ENCODE peak calls at places on chromosomes 6 and 20, in ten cellular contexts. M is lung; W is CD8-positive, alpha-beta T cell; Z is progenitor cell of endocrine pancreas; K is AG04449; P is AG09309; A is fibroblast of pulmonary artery; U is sigmoid colon; R is Peyer's patch; X is astrocyte of the cerebellum. H is an unnamed sample.

GRCh38 chr6:56555438-56555872 is 87.2 kb downstream of the DST start:
- DNase-seq in M (no peak), W (no peak), Z (no peak), K (no peak), P (no peak), A (peak; percentile 81), U (peak; percentile 66), R (no peak), X (no peak), H (no peak)

GRCh38 chr6:135256866-135257265 is 75.8 kb downstream of the MYB start:
- DNase-seq in M (no peak), W (no peak), Z (no peak), K (no peak), P (no peak), A (no peak), U (no peak), R (no peak), X (no peak), H (no peak)

GRCh38 chr20:19375301-19375885 is 163.0 kb downstream of the SLC24A3 start:
- DNase-seq in M (no peak), W (no peak), Z (no peak), K (no peak), P (no peak), A (no peak), U (no peak), R (no peak), X (no peak), H (no peak)

GRCh38 chr20:6944292-6944691 is 176.8 kb downstream of the BMP2 start:
- DNase-seq in M (no peak), W (no peak), Z (no peak), K (no peak), P (no peak), A (no peak), U (no peak), R (no peak), X (no peak), H (no peak)

GRCh38 chr6:5657684-5658429 is 348.9 kb downstream of the NRN1 start:
- DNase-seq in M (no peak), W (no peak), Z (no peak), K (no peak), P (peak; percentile 64), A (no peak), U (no peak), R (no peak), X (no peak), H (no peak)

GRCh38 chr6:99093781-99094180 is 146.0 kb upstream of the FBXL4 start:
- DNase-seq in M (no peak), W (no peak), Z (no peak), K (no peak), P (no peak), A (no peak), U (no peak), R (no peak), X (no peak), H (no peak)

GRCh38 chr6:147603392-147604081 is 95.0 kb downstream of the SAMD5 start:
- DNase-seq in M (no peak), W (no peak), Z (no peak), K (no peak), P (no peak), A (no peak), U (no peak), R (no peak), X (no peak), H (no peak)

GRCh38 chr20:5630071-5630470 is 120.1 kb upstream of the SHLD1 start:
- DNase-seq in M (no peak), W (no peak), Z (no peak), K (no peak), P (no peak), A (no peak), U (no peak), R (no peak), X (no peak), H (no peak)

GRCh38 chr6:147207851-147208754 is 3.9 kb downstream of the STXBP5 start:
- DNase-seq in M (no peak), W (no peak), Z (no peak), K (no peak), P (no peak), A (no peak), U (no peak), R (no peak), X (no peak), H (no peak)

GRCh38 chr20:1629321-1629720 is 9.5 kb upstream of the SIRPB1 start:
- DNase-seq in M (no peak), W (no peak), Z (no peak), K (no peak), P (no peak), A (no peak), U (no peak), R (no peak), X (no peak), H (no peak)

GRCh38 chr6:24821860-24822444 is 23.2 kb upstream of the ARMH2 start:
- DNase-seq in M (no peak), W (no peak), Z (no peak), K (no peak), P (no peak), A (no peak), U (no peak), R (no peak), X (no peak), H (no peak)

GRCh38 chr6:105199711-105200110 is 19.9 kb upstream of the POPDC3 start:
- DNase-seq in M (no peak), W (no peak), Z (no peak), K (no peak), P (no peak), A (no peak), U (no peak), R (no peak), X (no peak), H (no peak)

GRCh38 chr6:64703922-64704321 is 1003.1 kb downstream of the EYS start:
- DNase-seq in M (no peak), W (no peak), Z (no peak), K (no peak), P (no peak), A (no peak), U (no peak), R (no peak), X (no peak), H (no peak)

GRCh38 chr20:31721408-31722332 is 998 bp downstream of the BCL2L1 start:
- DNase-seq in M (no peak), W (no peak), Z (no peak), K (no peak), P (no peak), A (no peak), U (no peak), R (no peak), X (no peak), H (no peak)

GRCh38 chr20:31722388-31723281 is at the start of gene BCL2L1:
- DNase-seq in M (peak; percentile 89), W (peak; percentile 57), Z (peak; percentile 84), K (no peak), P (no peak), A (peak; percentile 87), U (peak; percentile 94), R (peak; percentile 66), X (no peak), H (no peak)

GRCh38 chr20:31719644-31720485 is 2.8 kb downstream of the BCL2L1 start:
- DNase-seq in M (peak; percentile 49), W (no peak), Z (peak; percentile 26), K (no peak), P (no peak), A (peak; percentile 28), U (no peak), R (no peak), X (no peak), H (no peak)

GRCh38 chr20:31720486-31721407 is 1.9 kb downstream of the BCL2L1 start:
- DNase-seq in M (no peak), W (peak; percentile 23), Z (no peak), K (no peak), P (no peak), A (no peak), U (no peak), R (peak; percentile 22), X (no peak), H (no peak)

GRCh38 chr20:31723282-31724078 is 812 bp upstream of the BCL2L1 start:
- DNase-seq in M (peak; percentile 97), W (peak; percentile 98), Z (peak; percentile 100), K (peak; percentile 91), P (peak; percentile 93), A (peak; percentile 98), U (peak; percentile 99), R (peak; percentile 97), X (peak; percentile 95), H (peak; percentile 99)
- TF ChIP-seq CTCF in M (peak; percentile 97), W (no peak), Z (peak; percentile 100), K (peak; percentile 88), P (peak; percentile 93), A (peak; percentile 88), U (peak; percentile 91), R (peak; percentile 97), X (peak; percentile 90), H (peak; percentile 92)

DNA sequence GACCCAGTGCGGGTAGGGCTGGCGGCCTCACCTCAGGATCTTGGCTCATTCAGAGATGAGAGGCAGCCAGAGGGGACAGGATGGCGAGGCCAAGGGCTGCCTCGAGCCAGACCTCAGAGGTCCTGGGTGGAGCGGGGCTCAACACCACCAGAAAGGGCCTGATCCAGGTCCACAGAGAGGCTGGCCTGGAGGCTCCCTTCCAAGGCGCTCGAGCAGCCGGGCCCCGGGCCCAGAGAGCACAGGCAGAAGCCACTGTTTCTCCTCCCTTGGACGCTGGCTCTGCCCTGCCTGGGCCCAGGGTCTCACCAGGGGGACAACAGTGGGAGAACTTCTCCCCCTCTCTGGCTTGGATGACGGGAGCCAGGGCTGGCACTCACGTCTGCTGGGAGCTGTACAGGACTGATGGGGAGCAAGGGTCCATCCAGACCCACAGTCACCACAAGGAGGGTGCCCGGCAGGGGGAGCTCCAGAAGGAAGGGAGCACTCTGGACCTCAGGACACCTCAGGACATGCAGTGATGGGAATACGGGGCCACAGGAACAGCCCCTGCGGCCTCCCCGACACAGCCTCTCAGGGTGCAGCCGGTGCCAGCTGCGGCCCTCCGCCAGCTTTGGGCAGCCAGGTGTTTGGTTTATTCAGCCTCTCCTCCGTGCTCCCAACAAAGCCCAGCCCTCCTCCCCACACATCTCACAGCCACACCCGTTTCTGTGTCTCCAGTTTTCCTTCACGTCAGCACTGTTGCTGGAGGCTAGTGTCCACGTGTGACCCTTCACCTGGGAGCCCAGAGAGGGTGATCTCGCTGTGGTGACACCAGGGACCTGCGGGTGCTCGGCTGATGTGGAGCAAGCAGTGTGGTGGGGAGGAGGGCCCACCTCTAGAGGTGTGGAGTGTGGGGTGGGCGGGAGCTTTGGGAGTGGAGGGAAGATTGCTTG is 8.7 kb downstream of the RPS21 start:
- DNase-seq in M (no peak), W (no peak), Z (no peak), K (no peak), P (no peak), A (no peak), U (no peak), R (no peak), X (no peak), H (no peak)
- TF ChIP-seq CTCF in M (no peak), W (no peak), Z (no peak), K (no peak), P (peak; percentile 22), A (no peak), U (no peak), R (no peak), X (no peak), H (peak; percentile 29)

GRCh38 chr20:45944965-45945677 is 10.6 kb downstream of the PCIF1 start:
- DNase-seq in M (no peak), W (no peak), Z (no peak), K (no peak), P (no peak), A (no peak), U (no peak), R (no peak), X (no peak), H (no peak)
- TF ChIP-seq CTCF in M (no peak), W (no peak), Z (no peak), K (no peak), P (no peak), A (no peak), U (no peak), R (no peak), X (peak; percentile 4), H (peak; percentile 32)

GRCh38 chr6:31158863-31159855 is 770 bp downstream of the TCF19 start:
- DNase-seq in M (no peak), W (peak; percentile 13), Z (no peak), K (no peak), P (no peak), A (no peak), U (peak; percentile 63), R (peak; percentile 30), X (no peak), H (no peak)
- TF ChIP-seq CTCF in M (no peak), W (no peak), Z (no peak), K (peak; percentile 14), P (peak; percentile 12), A (no peak), U (no peak), R (no peak), X (peak; percentile 13), H (peak; percentile 10)

H was measured in chondrocyte.